ENCODE peak calls at places on chromosomes 5 and 9, in ten cellular contexts. N is SK-N-SH, T is HCT116, B is stomach, Y is upper lobe of left lung, E is GM23338, G is transverse colon, U is GM12878, L is breast epithelium, H is spleen. R is an unnamed sample.

GRCh38 chr5:146006470-146006869 is 70.1 kb downstream of the SH3RF2 start:
- DNase-seq in N (no peak), T (no peak), B (no peak), Y (no peak), E (no peak), G (no peak), U (no peak), L (no peak), H (no peak), R (no peak)

GRCh38 chr9:35688558-35689350 is 971 bp downstream of the TPM2 start:
- DNase-seq in N (no peak), T (peak; percentile 33), B (no peak), Y (no peak), E (no peak), G (no peak), U (no peak), L (no peak), H (no peak), R (no peak)

GRCh38 chr5:66343370-66344071 is 199.4 kb downstream of the SREK1 start:
- DNase-seq in N (no peak), T (no peak), B (no peak), Y (no peak), E (no peak), G (no peak), U (no peak), L (no peak), H (no peak), R (no peak)

GRCh38 chr5:93371893-93372292 is 209.1 kb downstream of the NR2F1-AS1 start:
- DNase-seq in N (no peak), T (no peak), B (no peak), Y (no peak), E (no peak), G (no peak), U (no peak), L (no peak), H (no peak), R (no peak)

GRCh38 chr5:111954516-111955337 is 197.7 kb upstream of the NREP start:
- DNase-seq in N (no peak), T (no peak), B (no peak), Y (no peak), E (no peak), G (no peak), U (peak; percentile 28), L (no peak), H (no peak), R (no peak)

GRCh38 chr9:87189006-87189405 is 241.7 kb upstream of the GAS1 start:
- DNase-seq in N (no peak), T (no peak), B (no peak), Y (no peak), E (no peak), G (no peak), U (no peak), L (no peak), H (no peak), R (no peak)

GRCh38 chr5:126982195-126982594 is 48.2 kb downstream of the MARCHF3 start:
- DNase-seq in N (no peak), T (no peak), B (no peak), Y (no peak), E (no peak), G (no peak), U (no peak), L (no peak), H (no peak), R (no peak)

GRCh38 chr5:19352120-19352519 is 635.9 kb downstream of the CDH18 start:
- DNase-seq in N (no peak), T (no peak), B (no peak), Y (no peak), E (no peak), G (no peak), U (no peak), L (no peak), H (no peak), R (no peak)

GRCh38 chr5:106019271-106019670 is 1651.5 kb downstream of the EFNA5 start:
- DNase-seq in N (no peak), T (no peak), B (no peak), Y (no peak), E (no peak), G (no peak), U (no peak), L (no peak), H (no peak), R (no peak)

GRCh38 chr9:6006968-6007769 is 8.3 kb downstream of the RANBP6 start:
- DNase-seq in N (peak; percentile 79), T (peak; percentile 72), B (peak; percentile 88), Y (peak; percentile 96), E (peak; percentile 96), G (peak; percentile 95), U (peak; percentile 48), L (peak; percentile 73), H (peak; percentile 99), R (peak; percentile 90)

GRCh38 chr5:177350776-177351391 is 584 bp downstream of the LMAN2 start:
- DNase-seq in N (no peak), T (no peak), B (no peak), Y (no peak), E (no peak), G (no peak), U (no peak), L (no peak), H (no peak), R (no peak)

GRCh38 chr5:132483101-132483500 is 7.5 kb downstream of the IRF1 start:
- DNase-seq in N (no peak), T (no peak), B (peak; percentile 16), Y (no peak), E (no peak), G (peak; percentile 5), U (no peak), L (no peak), H (no peak), R (peak; percentile 35)

GRCh38 chr9:124293712-124294504 is 36.2 kb downstream of the NEK6 start:
- DNase-seq in N (no peak), T (no peak), B (no peak), Y (no peak), E (no peak), G (no peak), U (no peak), L (no peak), H (no peak), R (no peak)

GRCh38 chr5:33892419-33893151 is 795 bp upstream of the ADAMTS12 start:
- DNase-seq in N (no peak), T (no peak), B (peak; percentile 49), Y (no peak), E (peak; percentile 55), G (peak; percentile 10), U (no peak), L (peak; percentile 37), H (no peak), R (peak; percentile 73)
- H3K4me3 ChIP-seq in N (peak overlapping the region; percentile 46), T (no peak overlapping the region), B (peak overlapping the region; percentile 48), Y (peak overlapping the region; percentile 46), E (peak overlapping the region; percentile 89), G (peak overlapping the region; percentile 10), U (no peak overlapping the region), L (peak overlapping the region; percentile 75), H (no peak overlapping the region), R (peak overlapping the region; percentile 57)

GRCh38 chr9:95139121-95139520 is 178.4 kb downstream of the FANCC start:
- DNase-seq in N (no peak), T (no peak), B (no peak), Y (no peak), E (no peak), G (no peak), U (no peak), L (no peak), H (peak; percentile 49), R (peak; percentile 58)

GRCh38 chr9:95143591-95144561 is 173.6 kb downstream of the FANCC start:
- DNase-seq in N (no peak), T (no peak), B (peak; percentile 60), Y (peak; percentile 33), E (no peak), G (peak; percentile 77), U (no peak), L (peak; percentile 64), H (no peak), R (peak; percentile 97)

GRCh38 chr9:95138474-95138873 is 179.0 kb downstream of the FANCC start:
- DNase-seq in N (peak; percentile 51), T (no peak), B (no peak), Y (no peak), E (peak; percentile 74), G (no peak), U (no peak), L (no peak), H (no peak), R (no peak)

GRCh38 chr9:95140821-95141220 is 176.7 kb downstream of the FANCC start:
- DNase-seq in N (no peak), T (no peak), B (no peak), Y (no peak), E (no peak), G (no peak), U (no peak), L (no peak), H (no peak), R (peak; percentile 29)

DNA sequence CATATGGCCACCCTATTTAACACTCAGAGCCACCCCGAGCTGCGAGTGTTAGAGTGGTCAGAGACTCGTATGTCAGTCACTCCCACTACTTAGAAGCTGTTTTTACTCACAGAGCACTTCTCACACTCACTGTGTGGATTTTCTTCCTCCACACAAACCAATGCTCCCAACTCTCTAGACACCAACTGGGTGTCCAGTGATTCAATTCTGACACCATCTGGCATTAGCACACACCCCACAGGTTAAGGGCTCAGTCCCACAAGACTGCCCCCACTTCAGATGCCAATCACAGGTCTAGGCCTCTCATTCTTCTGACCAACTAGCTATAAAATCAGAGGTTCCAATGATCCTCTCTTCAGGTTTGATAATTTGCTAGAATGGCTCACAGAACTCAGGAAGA is 174.8 kb downstream of the FANCC start:
- DNase-seq in N (no peak), T (no peak), B (no peak), Y (no peak), E (no peak), G (no peak), U (no peak), L (no peak), H (no peak), R (no peak)
- H3K4me1 ChIP-seq in N (no peaks in the 10 kb centered on the region), T (no peaks in the 10 kb centered on the region), B (peaks cover 9% of the 10 kb centered on the region), Y (no peaks in the 10 kb centered on the region), E (peaks cover 10% of the 10 kb centered on the region), G (no peaks in the 10 kb centered on the region), U (no peaks in the 10 kb centered on the region), L (no peaks in the 10 kb centered on the region), H (no peaks in the 10 kb centered on the region), R (peaks cover 7% of the 10 kb centered on the region)

GRCh38 chr5:39700523-39700922 is 275.7 kb upstream of the DAB2 start:
- DNase-seq in N (no peak), T (no peak), B (no peak), Y (no peak), E (no peak), G (no peak), U (no peak), L (no peak), H (no peak), R (no peak)
- TF ChIP-seq POLR2AphosphoS5 in N (no peak), T (no peak), B (no peak), Y (no peak), E (no peak), G (no peak), U (no peak), L (no peak), H (no peak), R (no peak)

DNA sequence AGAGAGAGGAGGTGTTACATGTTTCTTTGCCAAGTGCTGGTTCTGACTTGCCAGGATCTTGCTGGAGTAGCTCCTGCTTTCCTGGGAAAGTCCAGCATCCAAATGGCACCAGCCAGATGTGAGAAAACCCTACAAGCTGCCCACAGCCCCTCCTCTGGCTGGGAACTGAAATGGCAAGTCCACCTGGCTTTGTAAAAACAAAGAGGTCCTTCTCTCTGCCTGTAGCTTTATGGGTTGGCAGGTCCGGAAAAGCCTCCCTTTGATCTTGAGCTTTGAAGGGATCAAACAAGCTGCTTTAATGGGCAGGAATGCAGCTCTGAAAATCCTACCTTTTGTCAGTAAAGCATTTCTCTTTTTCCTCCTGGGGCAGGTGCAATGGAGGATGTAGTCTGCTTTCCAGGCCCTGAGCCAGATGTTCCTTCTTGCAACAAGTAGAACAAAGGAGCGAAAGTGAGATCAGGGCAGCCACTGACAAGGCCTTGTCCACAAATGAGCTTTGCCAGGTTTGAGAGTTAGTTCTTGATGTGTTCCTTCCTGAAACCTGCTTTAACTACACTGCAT is 456.7 kb downstream of the ZNF608 start:
- DNase-seq in N (no peak), T (peak; percentile 15), B (peak; percentile 69), Y (peak; percentile 22), E (peak; percentile 77), G (peak; percentile 12), U (no peak), L (peak; percentile 82), H (no peak), R (no peak)
- H3K4me3 ChIP-seq in N (no peak overlapping the region), T (no peak overlapping the region), B (no peak overlapping the region), Y (no peak overlapping the region), E (no peak overlapping the region), G (no peak overlapping the region), U (no peak overlapping the region), L (no peak overlapping the region), H (no peak overlapping the region), R (no peak overlapping the region)

R was measured in sigmoid colon.